ENCODE peak calls at places on chromosomes 1 and 21, in eight cellular contexts. G is Panc1, P is BJ, Q is GM06990, M is prostate gland, L is epithelial cell of esophagus, B is tibial nerve, A is lower leg skin. I is an unnamed sample.
A peak's percentile ranks its signal among the peaks of the same experiment; 100 is the strongest.

GRCh38 chr1:7535934-7536878 is 234.9 kb upstream of the VAMP3 start:
- DNase-seq in G (no peak), P (no peak), Q (no peak), M (no peak), L (no peak), B (no peak), A (no peak), I (no peak)

GRCh38 chr1:243746736-243747135 is 103.3 kb downstream of the AKT3 start:
- DNase-seq in G (no peak), P (no peak), Q (no peak), M (no peak), L (no peak), B (no peak), A (no peak), I (no peak)

GRCh38 chr1:155934933-155935590 is 849 bp upstream of the KHDC4 start:
- DNase-seq in G (no peak), P (no peak), Q (no peak), M (no peak), L (no peak), B (no peak), A (peak; percentile 80), I (no peak)

GRCh38 chr1:184260382-184260781 is 126.4 kb upstream of the C1orf21 start:
- DNase-seq in G (no peak), P (peak; percentile 69), Q (no peak), M (no peak), L (peak; percentile 69), B (no peak), A (no peak), I (peak; percentile 60)

GRCh38 chr1:174949061-174949460 is 50.7 kb upstream of the CACYBP start:
- DNase-seq in G (no peak), P (no peak), Q (no peak), M (no peak), L (no peak), B (no peak), A (no peak), I (no peak)

GRCh38 chr21:36718951-36719501 is 20.1 kb downstream of the SIM2 start:
- DNase-seq in G (no peak), P (no peak), Q (no peak), M (peak; percentile 34), L (peak; percentile 66), B (no peak), A (no peak), I (no peak)

GRCh38 chr1:206912445-206913095 is 9.2 kb downstream of the FCMR start:
- DNase-seq in G (peak; percentile 57), P (no peak), Q (no peak), M (peak; percentile 78), L (peak; percentile 76), B (peak; percentile 60), A (peak; percentile 90), I (peak; percentile 73)

GRCh38 chr1:36576677-36577076 is 94.0 kb upstream of the CSF3R start:
- DNase-seq in G (no peak), P (no peak), Q (no peak), M (no peak), L (no peak), B (no peak), A (no peak), I (no peak)

GRCh38 chr1:223363856-223364684 is at the start of gene SUSD4:
- DNase-seq in G (no peak), P (no peak), Q (peak; percentile 52), M (peak; percentile 51), L (no peak), B (no peak), A (no peak), I (no peak)

GRCh38 chr1:100321098-100321493 is 31.2 kb upstream of the CDC14A start:
- DNase-seq in G (no peak), P (no peak), Q (no peak), M (no peak), L (no peak), B (no peak), A (no peak), I (no peak)

GRCh38 chr1:232630047-232630893 is at the start of gene SIPA1L2:
- DNase-seq in G (no peak), P (no peak), Q (peak; percentile 86), M (peak; percentile 94), L (peak; percentile 94), B (peak; percentile 90), A (peak; percentile 98), I (peak; percentile 89)

GRCh38 chr1:165290143-165290542 is 66.4 kb downstream of the LMX1A start:
- DNase-seq in G (no peak), P (no peak), Q (no peak), M (no peak), L (no peak), B (no peak), A (no peak), I (no peak)

GRCh38 chr1:150683914-150684313 is 13.0 kb downstream of the GOLPH3L start:
- DNase-seq in G (no peak), P (no peak), Q (no peak), M (no peak), L (no peak), B (no peak), A (no peak), I (no peak)

DNA sequence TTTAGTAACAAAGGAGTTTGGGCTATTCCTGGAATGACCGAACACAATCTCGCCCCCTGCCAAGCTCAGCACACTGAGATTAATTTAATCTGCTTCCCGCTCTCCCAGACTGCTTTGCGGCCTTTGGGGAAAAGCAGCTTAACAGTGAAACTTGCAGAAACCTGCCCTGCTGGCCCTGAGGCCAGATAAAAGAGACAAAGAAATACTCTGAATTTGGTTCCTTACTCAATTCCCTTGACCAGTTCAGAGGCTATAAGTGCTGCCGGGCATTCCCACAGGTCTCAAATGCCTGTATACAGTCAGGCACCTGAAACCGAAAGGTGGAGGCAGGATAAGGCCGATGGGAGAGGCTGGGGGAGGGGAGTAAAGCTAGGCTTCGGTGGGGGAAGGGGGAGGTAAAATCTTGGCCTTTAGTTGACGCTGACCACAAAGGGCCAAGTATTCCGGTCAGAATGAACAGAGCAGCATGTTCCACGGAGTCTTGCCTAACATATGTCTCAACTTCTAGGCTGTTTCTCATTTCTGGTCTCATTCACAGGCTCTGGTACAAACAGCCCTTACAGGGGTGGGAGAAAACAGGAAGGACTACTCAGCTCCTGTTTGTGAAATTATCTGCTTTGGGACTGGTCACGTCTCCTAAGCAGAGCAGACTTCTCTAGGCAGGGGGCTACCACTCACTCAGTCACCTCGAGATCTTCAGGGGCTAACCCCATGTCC is 17.8 kb upstream of the A3GALT2 start:
- DNase-seq in G (no peak), P (peak; percentile 65), Q (no peak), M (peak; percentile 58), L (peak; percentile 61), B (peak; percentile 44), A (peak; percentile 88), I (peak; percentile 75)
- H3K4me3 ChIP-seq in G (peak overlapping the region; percentile 8), P (no peak overlapping the region), Q (no peak overlapping the region), M (no peak overlapping the region), L (no peak overlapping the region), B (peak overlapping the region; percentile 32), A (no peak overlapping the region), I (no peak overlapping the region)

GRCh38 chr21:30232011-30232410 is 16.1 kb upstream of the CLDN8 start:
- DNase-seq in G (no peak), P (no peak), Q (no peak), M (no peak), L (peak; percentile 50), B (no peak), A (no peak), I (no peak)

GRCh38 chr21:30233228-30233627 is 17.3 kb upstream of the CLDN8 start:
- DNase-seq in G (no peak), P (no peak), Q (no peak), M (no peak), L (no peak), B (no peak), A (no peak), I (no peak)

GRCh38 chr21:30233636-30234035 is 17.7 kb upstream of the CLDN8 start:
- DNase-seq in G (no peak), P (no peak), Q (no peak), M (no peak), L (no peak), B (no peak), A (no peak), I (no peak)

GRCh38 chr21:30234050-30234449 is 18.2 kb upstream of the CLDN8 start:
- DNase-seq in G (no peak), P (no peak), Q (no peak), M (no peak), L (no peak), B (no peak), A (no peak), I (no peak)

GRCh38 chr21:30234643-30235042 is 18.7 kb upstream of the CLDN8 start:
- DNase-seq in G (no peak), P (no peak), Q (no peak), M (no peak), L (peak; percentile 98), B (no peak), A (no peak), I (no peak)
- TF ChIP-seq CTCF in G (no peak), P (no peak), Q (no peak), M (no peak), L (no peak), B (no peak), A (no peak), I (no peak)

GRCh38 chr1:185690527-185690926 is 43.7 kb upstream of the HMCN1 start:
- DNase-seq in G (no peak), P (no peak), Q (no peak), M (no peak), L (no peak), B (no peak), A (no peak), I (no peak)

GRCh38 chr1:185694081-185694480 is 40.1 kb upstream of the HMCN1 start:
- DNase-seq in G (no peak), P (no peak), Q (peak; percentile 24), M (no peak), L (peak; percentile 7), B (no peak), A (no peak), I (no peak)

GRCh38 chr1:185695299-185695698 is 38.9 kb upstream of the HMCN1 start:
- DNase-seq in G (no peak), P (no peak), Q (no peak), M (no peak), L (no peak), B (no peak), A (no peak), I (no peak)

GRCh38 chr1:185696419-185697150 is 37.6 kb upstream of the HMCN1 start:
- DNase-seq in G (no peak), P (no peak), Q (no peak), M (no peak), L (no peak), B (no peak), A (no peak), I (no peak)

DNA sequence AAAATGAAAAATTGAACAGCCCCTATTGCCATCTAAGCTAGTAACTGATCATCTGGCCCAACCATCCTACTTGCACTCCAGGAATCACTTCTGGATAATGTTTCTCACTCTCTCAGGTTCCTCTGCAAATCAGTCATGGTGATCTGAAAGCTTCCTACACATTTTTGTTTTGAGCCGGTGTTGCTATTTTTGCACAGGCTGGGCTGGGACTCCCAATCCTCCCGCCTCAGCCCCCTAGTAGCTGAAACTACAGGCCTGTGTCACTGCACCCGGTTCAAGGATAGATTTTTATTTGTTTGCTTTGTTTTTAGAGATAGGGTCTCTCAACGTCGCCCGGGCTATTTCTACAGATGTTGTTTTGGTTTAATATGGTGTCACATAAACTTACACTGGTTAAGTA is 40.5 kb upstream of the HMCN1 start:
- DNase-seq in G (no peak), P (no peak), Q (no peak), M (no peak), L (no peak), B (no peak), A (no peak), I (no peak)
- H3K4me3 ChIP-seq in G (no peak overlapping the region), P (no peak overlapping the region), Q (no peak overlapping the region), M (no peak overlapping the region), L (no peak overlapping the region), B (peak overlapping the region; percentile 9), A (no peak overlapping the region), I (no peak overlapping the region)

GRCh38 chr1:111990878-111991760 is 1.7 kb upstream of the KCND3 start:
- DNase-seq in G (no peak), P (no peak), Q (no peak), M (peak; percentile 87), L (peak; percentile 76), B (no peak), A (peak; percentile 92), I (no peak)
- TF ChIP-seq CTCF in G (peak; percentile 65), P (peak; percentile 31), Q (peak; percentile 29), M (peak; percentile 73), L (peak; percentile 60), B (peak; percentile 23), A (no peak), I (no peak)

I was measured in astrocyte of the spinal cord.